ENCODE peak calls at places on chromosomes 6 and 20, in ten cellular contexts. H is NCI-H1694; E is AG09309; U is HuH-7.5; Y is NCI-H345; G is effector CD4-positive, alpha-beta T cell; R is midbrain; S is choroid plexus epithelial cell; K is NCI-H460; B is endothelial cell. A is an unnamed sample.

GRCh38 chr6:164109770-164110140 is 695.2 kb downstream of the QKI start:
- DNase-seq in H (no peak), E (no peak), U (peak; percentile 32), Y (no peak), G (no peak), R (no peak), S (peak; percentile 30), K (no peak), B (peak; percentile 33), A (no peak)

GRCh38 chr20:34582221-34582620 is 23.7 kb downstream of the MAP1LC3A start:
- DNase-seq in H (no peak), E (no peak), U (no peak), Y (no peak), G (no peak), R (no peak), S (no peak), K (no peak), B (no peak), A (no peak)

GRCh38 chr20:39451386-39451785 is 489.2 kb downstream of the DHX35 start:
- DNase-seq in H (no peak), E (no peak), U (no peak), Y (no peak), G (no peak), R (no peak), S (no peak), K (no peak), B (no peak), A (no peak)

GRCh38 chr6:52663120-52663934 is 7.6 kb upstream of the TMEM14A start:
- DNase-seq in H (peak; percentile 49), E (peak; percentile 45), U (peak; percentile 51), Y (peak; percentile 72), G (peak; percentile 45), R (peak; percentile 77), S (peak; percentile 89), K (peak; percentile 52), B (peak; percentile 41), A (peak; percentile 56)

GRCh38 chr6:2524090-2524489 is 226.6 kb downstream of the MYLK4 start:
- DNase-seq in H (no peak), E (no peak), U (no peak), Y (no peak), G (no peak), R (no peak), S (no peak), K (no peak), B (peak; percentile 13), A (no peak)

GRCh38 chr6:110613356-110613755 is 136.9 kb upstream of the SLC22A16 start:
- DNase-seq in H (no peak), E (peak; percentile 27), U (no peak), Y (no peak), G (no peak), R (no peak), S (no peak), K (no peak), B (no peak), A (no peak)

GRCh38 chr6:44161997-44162338 is 3.3 kb downstream of the CAPN11 start:
- DNase-seq in H (no peak), E (no peak), U (no peak), Y (no peak), G (no peak), R (no peak), S (peak; percentile 35), K (no peak), B (no peak), A (no peak)

GRCh38 chr6:130666796-130667195 is 160.4 kb upstream of the SMLR1 start:
- DNase-seq in H (no peak), E (no peak), U (no peak), Y (no peak), G (no peak), R (no peak), S (no peak), K (no peak), B (no peak), A (no peak)

GRCh38 chr6:24581084-24581669 is 64.8 kb downstream of the KIAA0319 start:
- DNase-seq in H (peak; percentile 38), E (no peak), U (peak; percentile 24), Y (peak; percentile 69), G (peak; percentile 71), R (peak; percentile 79), S (peak; percentile 79), K (peak; percentile 56), B (peak; percentile 82), A (peak; percentile 72)

GRCh38 chr6:134740473-134741192 is 209.3 kb downstream of the ALDH8A1 start:
- DNase-seq in H (no peak), E (no peak), U (no peak), Y (no peak), G (no peak), R (no peak), S (peak; percentile 80), K (no peak), B (no peak), A (no peak)

GRCh38 chr6:117605169-117605826 is 3.0 kb upstream of the GOPC start:
- DNase-seq in H (peak; percentile 58), E (peak; percentile 53), U (peak; percentile 66), Y (peak; percentile 70), G (peak; percentile 44), R (peak; percentile 63), S (peak; percentile 94), K (peak; percentile 51), B (peak; percentile 53), A (peak; percentile 29)

GRCh38 chr6:113328886-113329381 is 528.2 kb upstream of the MARCKS start:
- DNase-seq in H (no peak), E (no peak), U (no peak), Y (no peak), G (no peak), R (peak; percentile 38), S (peak; percentile 23), K (no peak), B (no peak), A (no peak)

GRCh38 chr6:128494440-128494839 is 26.0 kb downstream of the PTPRK start:
- DNase-seq in H (no peak), E (no peak), U (no peak), Y (no peak), G (no peak), R (peak; percentile 40), S (peak; percentile 34), K (no peak), B (no peak), A (no peak)

GRCh38 chr6:76264466-76264865 is 192.0 kb upstream of the IMPG1 start:
- DNase-seq in H (no peak), E (no peak), U (no peak), Y (no peak), G (no peak), R (no peak), S (peak; percentile 0), K (no peak), B (no peak), A (no peak)

GRCh38 chr6:12241493-12242214 is 48.5 kb upstream of the EDN1 start:
- DNase-seq in H (no peak), E (no peak), U (no peak), Y (no peak), G (no peak), R (no peak), S (no peak), K (no peak), B (no peak), A (no peak)